ENCODE peak calls at places on chromosomes 11 and 22, in nine cellular contexts. V is fibroblast of villous mesenchyme, G is H9, Q is endothelial cell, E is AG10803, D is A549, I is astrocyte of the spinal cord, Z is body of pancreas, O is cardiac fibroblast. U is an unnamed sample.

GRCh38 chr11:19342036-19342435 is 101.3 kb upstream of the E2F8 start:
- DNase-seq in Z (no peak), D (no peak), I (no peak), G (no peak), O (no peak), E (no peak), V (no peak), Q (no peak), U (no peak)

GRCh38 chr11:35114901-35115687 is 23.9 kb upstream of the CD44 start:
- DNase-seq in V (no peak), E (no peak), D (no peak), G (no peak), I (no peak), Q (no peak), Z (no peak), O (no peak), U (no peak)

GRCh38 chr11:84969103-84969502 is 658.0 kb downstream of the DLG2 start:
- DNase-seq in E (peak), V (no peak), I (peak), O (peak), G (no peak), D (no peak), Q (no peak), Z (no peak), U (peak)

GRCh38 chr22:20606041-20606783 is 98.8 kb downstream of the MED15 start:
- DNase-seq in E (peak), Q (peak), V (peak), O (peak), D (peak), G (peak), I (peak), Z (peak), U (peak)

GRCh38 chr11:68950268-68950667 is 30.5 kb downstream of the MRGPRD start:
- DNase-seq in I (peak), O (peak), Z (no peak), G (peak), D (peak), Q (peak), E (no peak), V (peak), U (peak)

GRCh38 chr22:49091451-49091850 is 736.2 kb downstream of the BRD1 start:
- DNase-seq in D (no peak), G (no peak), V (no peak), E (no peak), Z (no peak), I (no peak), Q (no peak), O (no peak), U (no peak)

GRCh38 chr11:102620858-102621561 is 4.1 kb downstream of the MMP20 start:
- DNase-seq in V (peak), I (peak), G (no peak), D (no peak), E (peak), O (peak), Q (no peak), Z (no peak), U (peak)

GRCh38 chr11:80173487-80174136 is 732.8 kb upstream of the TENM4 start:
- DNase-seq in Z (no peak), I (no peak), O (no peak), G (no peak), D (no peak), Q (no peak), V (no peak), E (no peak), U (no peak)

GRCh38 chr11:102727890-102728289 is 3.1 kb upstream of the MMP8 start:
- DNase-seq in D (no peak), Q (no peak), V (peak), O (peak), E (peak), I (peak), G (no peak), Z (no peak), U (peak)

GRCh38 chr11:57432017-57432590 is 5.2 kb upstream of the SLC43A3 start:
- DNase-seq in Q (no peak), D (no peak), E (no peak), G (no peak), O (no peak), Z (no peak), V (no peak), I (no peak), U (no peak)

GRCh38 chr11:38278457-38279141 is 1680.6 kb upstream of the RAG2 start:
- DNase-seq in D (no peak), G (no peak), I (no peak), Z (no peak), E (no peak), O (no peak), V (no peak), Q (no peak), U (no peak)

GRCh38 chr11:127994736-127995135 is 592.6 kb downstream of the ETS1 start:
- DNase-seq in Q (no peak), D (no peak), E (peak), G (no peak), V (peak), I (peak), O (peak), Z (no peak), U (peak)

GRCh38 chr11:37947816-37948215 is 1349.8 kb upstream of the RAG2 start:
- DNase-seq in I (no peak), E (no peak), O (no peak), Q (no peak), G (no peak), D (no peak), V (no peak), Z (no peak), U (no peak)

GRCh38 chr11:80031014-80031565 is 590.3 kb upstream of the TENM4 start:
- DNase-seq in I (no peak), E (no peak), G (no peak), Z (no peak), O (no peak), Q (no peak), D (no peak), V (no peak), U (no peak)

GRCh38 chr11:130159657-130160459 is at the start of gene ST14:
- DNase-seq in I (no peak), D (no peak), E (no peak), O (no peak), G (peak), Q (peak), V (no peak), Z (peak), U (no peak)

GRCh38 chr22:37862570-37863325 is 13.5 kb downstream of the EIF3L start:
- DNase-seq in O (no peak), E (no peak), I (no peak), Q (no peak), V (peak), Z (peak), D (no peak), G (no peak), U (peak)

GRCh38 chr11:38446336-38446735 is 1848.3 kb upstream of the RAG2 start:
- DNase-seq in D (no peak), I (no peak), E (no peak), G (no peak), V (no peak), Q (no peak), O (no peak), Z (no peak), U (no peak)

GRCh38 chr11:65915821-65916251 is 3.0 kb downstream of the C11orf68 start:
- DNase-seq in E (peak), G (peak), I (peak), Q (no peak), D (peak), O (peak), Z (peak), V (peak), U (peak)

GRCh38 chr11:103944251-103944944 is 92.0 kb upstream of the DDI1 start:
- DNase-seq in D (no peak), V (no peak), I (no peak), Q (no peak), Z (no peak), E (no peak), G (no peak), O (no peak), U (no peak)

GRCh38 chr11:108788565-108789199 is 123.8 kb downstream of the DDX10 start:
- DNase-seq in V (peak), G (peak), I (peak), E (peak), O (peak), Q (peak), Z (peak), D (no peak), U (peak)

GRCh38 chr22:48863965-48864538 is 963.6 kb downstream of the BRD1 start:
- DNase-seq in V (no peak), Z (no peak), D (no peak), Q (no peak), E (no peak), I (no peak), G (no peak), O (no peak), U (no peak)

GRCh38 chr22:36339171-36340065 is 48.3 kb downstream of the MYH9 start:
- DNase-seq in Z (no peak), O (peak), I (peak), D (no peak), G (no peak), Q (no peak), V (peak), E (peak), U (peak)

GRCh38 chr22:41822289-41823057 is 10.4 kb upstream of the SREBF2 start:
- DNase-seq in D (peak), I (peak), Q (no peak), Z (no peak), G (no peak), O (peak), V (peak), E (peak), U (peak)

GRCh38 chr11:70549796-70550195 is 151.5 kb downstream of the CTTN start:
- DNase-seq in O (no peak), G (no peak), I (no peak), Z (no peak), D (no peak), V (no peak), Q (no peak), E (no peak), U (no peak)

GRCh38 chr11:102553835-102554282 is 23.3 kb upstream of the MMP7 start:
- DNase-seq in V (no peak), G (no peak), D (peak), Q (no peak), E (no peak), O (no peak), Z (no peak), I (no peak), U (no peak)

GRCh38 chr22:50218996-50219727 is 18.4 kb downstream of the SELENOO start:
- DNase-seq in E (peak), D (no peak), V (peak), Z (peak), I (peak), O (peak), G (peak), Q (no peak), U (peak)

GRCh38 chr22:47221840-47222615 is 459.6 kb downstream of the TBC1D22A start:
- DNase-seq in Q (no peak), G (peak), V (no peak), I (no peak), D (no peak), Z (no peak), O (no peak), E (no peak), U (no peak)

GRCh38 chr11:66336234-66337102 is at the start of gene RIN1:
- DNase-seq in I (peak), E (peak), V (peak), Z (peak), G (peak), Q (peak), O (peak), D (peak), U (peak)

GRCh38 chr22:38107692-38108515 is 2.6 kb downstream of the BAIAP2L2 start:
- DNase-seq in E (peak), V (no peak), D (peak), Q (no peak), O (no peak), I (no peak), G (no peak), Z (peak), U (no peak)

GRCh38 chr11:23620617-23621016 is 760.3 kb upstream of the CCDC179 start:
- DNase-seq in D (no peak), G (no peak), Q (no peak), Z (no peak), I (peak), O (no peak), V (no peak), E (no peak), U (peak)

GRCh38 chr11:64224891-64225607 is 937 bp downstream of the TRPT1 start:
- DNase-seq in V (no peak), Z (no peak), Q (no peak), G (no peak), I (no peak), O (no peak), E (no peak), D (no peak), U (no peak)

GRCh38 chr22:50011447-50012200 is 941 bp downstream of the IL17REL start:
- DNase-seq in Z (peak), I (no peak), D (no peak), G (peak), O (no peak), V (no peak), E (no peak), Q (peak), U (no peak)

GRCh38 chr11:62508336-62509058 is 38.1 kb downstream of the AHNAK start:
- DNase-seq in V (peak), E (peak), G (peak), Z (peak), O (peak), Q (peak), I (peak), D (peak), U (no peak)

GRCh38 chr11:107018902-107019493 is 722 bp upstream of the GUCY1A2 start:
- DNase-seq in D (peak), G (peak), I (peak), Q (peak), O (peak), V (peak), E (peak), Z (peak), U (peak)

GRCh38 chr11:62398011-62398994 is 20.5 kb upstream of the SCGB1A1 start:
- DNase-seq in V (peak), I (no peak), Z (no peak), D (peak), E (peak), G (no peak), Q (no peak), O (peak), U (peak)

DNA sequence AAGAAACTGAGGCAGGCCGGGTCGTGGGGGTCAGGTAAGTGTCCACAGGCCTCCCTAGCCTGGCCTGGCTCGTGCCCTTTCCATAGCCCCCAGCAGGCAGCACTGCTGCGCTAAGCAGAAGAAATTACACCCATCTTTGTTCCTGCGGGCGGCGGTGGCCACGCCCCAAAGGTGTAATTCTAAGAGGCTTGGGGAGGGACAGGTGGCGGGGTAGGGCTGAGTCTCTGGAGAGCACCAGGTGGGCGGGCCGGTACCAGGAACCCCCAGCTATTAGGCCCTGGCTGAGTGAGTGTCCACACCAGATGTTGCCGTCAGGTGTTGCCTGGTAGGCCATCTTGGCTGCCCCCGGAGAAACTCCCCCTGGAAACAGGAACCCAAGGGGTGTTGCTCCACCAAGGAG is 12.3 kb upstream of the ARAP1 start:
- DNase-seq in O (no peak), G (peak), Z (peak), D (no peak), I (no peak), Q (no peak), V (no peak), E (no peak), U (no peak)
- TF ChIP-seq CTCF in O (no peak), G (peak), Z (no peak), D (no peak), I (no peak), Q (no peak), V (no peak), E (no peak), U (no peak)

GRCh38 chr22:44918925-44919392 is 90.8 kb downstream of the PHF21B start:
- DNase-seq in G (no peak), V (no peak), E (no peak), D (no peak), I (no peak), Z (no peak), O (no peak), Q (no peak), U (no peak)
- TF ChIP-seq CTCF in G (no peak), V (no peak), E (no peak), D (no peak), I (no peak), Z (no peak), O (no peak), Q (no peak), U (no peak)

GRCh38 chr22:18008136-18008535 is 16.2 kb downstream of the MICAL3 start:
- DNase-seq in G (no peak), Q (no peak), D (no peak), Z (no peak), E (no peak), O (no peak), I (no peak), V (no peak), U (no peak)

GRCh38 chr22:18010263-18010662 is 14.1 kb downstream of the MICAL3 start:
- DNase-seq in D (no peak), O (no peak), G (no peak), V (no peak), Q (no peak), E (no peak), Z (no peak), I (no peak), U (no peak)

GRCh38 chr22:18013436-18013835 is 10.9 kb downstream of the MICAL3 start:
- DNase-seq in E (no peak), D (no peak), Q (no peak), V (no peak), Z (no peak), I (no peak), O (no peak), G (no peak), U (no peak)

GRCh38 chr22:18012528-18012927 is 11.8 kb downstream of the MICAL3 start:
- DNase-seq in I (no peak), Q (no peak), Z (no peak), G (no peak), V (no peak), E (no peak), O (no peak), D (no peak), U (peak)
- TF ChIP-seq CTCF in I (no peak), Q (no peak), Z (no peak), G (no peak), V (no peak), E (no peak), O (no peak), D (no peak), U (no peak)

GRCh38 chr11:126464796-126465195 is 109.3 kb downstream of the ST3GAL4 start:
- DNase-seq in G (no peak), V (no peak), Q (no peak), D (no peak), E (no peak), O (no peak), I (no peak), Z (no peak), U (no peak)

GRCh38 chr11:126467471-126467870 is 112.0 kb downstream of the ST3GAL4 start:
- DNase-seq in G (no peak), Q (no peak), V (no peak), D (no peak), Z (no peak), O (no peak), E (no peak), I (no peak), U (no peak)

GRCh38 chr11:126466288-126467045 is 111.0 kb downstream of the ST3GAL4 start:
- DNase-seq in D (no peak), V (no peak), Q (no peak), O (no peak), I (no peak), Z (no peak), G (no peak), E (no peak), U (no peak)

GRCh38 chr11:126467046-126467370 is 111.5 kb downstream of the ST3GAL4 start:
- DNase-seq in Z (no peak), Q (no peak), E (no peak), V (no peak), G (no peak), I (no peak), O (no peak), D (no peak), U (no peak)

DNA sequence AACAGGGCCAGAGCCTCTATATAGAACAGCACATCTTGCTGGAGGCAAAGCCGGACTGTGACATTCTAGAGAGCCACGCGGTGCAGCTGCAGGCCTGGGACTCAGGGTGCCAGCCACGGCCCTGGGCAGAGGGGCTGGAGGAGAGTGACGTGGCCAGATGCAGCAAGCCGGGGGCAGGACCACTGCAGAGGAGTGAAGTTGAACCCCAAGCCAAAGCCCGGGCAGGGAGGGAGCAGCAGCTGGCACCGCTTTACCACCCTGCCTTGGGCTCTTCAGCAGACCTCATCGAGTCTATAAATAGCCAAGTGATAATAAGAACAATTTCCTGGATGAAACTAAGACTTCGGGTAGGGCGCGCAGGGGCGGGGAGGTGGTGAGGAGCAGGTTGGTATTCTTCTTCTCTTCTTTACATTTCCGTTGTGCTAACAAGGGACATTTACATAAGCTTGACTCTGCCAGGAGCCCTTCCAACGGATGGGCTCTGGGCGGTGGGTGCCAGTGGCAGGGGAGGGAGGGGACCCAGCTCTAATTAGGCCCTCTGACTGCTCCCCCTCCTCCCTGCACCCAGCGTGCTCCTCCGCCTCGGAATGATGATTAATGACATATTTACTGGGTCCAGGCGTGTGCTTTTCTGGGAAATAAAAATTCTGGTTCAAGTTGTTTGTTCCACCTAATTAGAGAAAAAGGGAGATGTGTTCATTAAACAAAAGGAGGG is 110.2 kb downstream of the ST3GAL4 start:
- DNase-seq in Z (no peak), I (no peak), E (no peak), V (no peak), G (no peak), D (no peak), Q (no peak), O (no peak), U (no peak)
- TF ChIP-seq CTCF in Z (no peak), I (no peak), E (no peak), V (no peak), G (no peak), D (no peak), Q (no peak), O (no peak), U (no peak)

GRCh38 chr11:1838077-1838425 is 730 bp upstream of the TNNI2 start:
- DNase-seq in G (no peak), D (no peak), I (no peak), Q (no peak), E (no peak), O (peak), Z (peak), V (no peak), U (no peak)
- TF ChIP-seq CTCF in G (no peak), D (peak), I (no peak), Q (peak), E (no peak), O (no peak), Z (no peak), V (no peak), U (no peak)

GRCh38 chr22:45082795-45083194 is 73.0 kb upstream of the PHF21B start:
- DNase-seq in O (no peak), I (no peak), Q (peak), E (no peak), G (peak), D (no peak), Z (no peak), V (no peak), U (peak)
- TF ChIP-seq CTCF in O (peak), I (peak), Q (no peak), E (peak), G (peak), D (peak), Z (no peak), V (peak), U (peak)

GRCh38 chr22:44444341-44445306 is 53.4 kb downstream of the RTL6 start:
- DNase-seq in V (no peak), Q (no peak), O (no peak), G (peak), E (no peak), D (no peak), Z (no peak), I (no peak), U (no peak)
- TF ChIP-seq CTCF in V (peak), Q (peak), O (peak), G (peak), E (no peak), D (no peak), Z (no peak), I (peak), U (peak)

U was measured in fibroblast of mammary gland.